ENCODE peak calls at places on chromosomes 16 and 17, in five cellular contexts. P, J, B, G and M are unnamed samples.

GRCh38 chr16:85017151-85017550 is 5.8 kb upstream of the ZDHHC7 start:
- DNase-seq in P (no peak), J (no peak), B (no peak), G (no peak), M (no peak)

GRCh38 chr17:79020631-79021301 is 3.2 kb upstream of the C1QTNF1 start:
- DNase-seq in P (no peak), J (no peak), B (no peak), G (no peak), M (no peak)

GRCh38 chr17:61669522-61669921 is 78.5 kb upstream of the NACA2 start:
- DNase-seq in P (no peak), J (no peak), B (no peak), G (no peak), M (no peak)

GRCh38 chr17:263773-264172 is 82.3 kb upstream of the DOC2B start:
- DNase-seq in P (no peak), J (no peak), B (no peak), G (no peak), M (no peak)

GRCh38 chr17:2085648-2085949 is 30.7 kb downstream of the HIC1 start:
- DNase-seq in P (no peak), J (no peak), B (no peak), G (no peak), M (no peak)

GRCh38 chr17:40922239-40922638 is 15.2 kb downstream of the KRT23 start:
- DNase-seq in P (no peak), J (no peak), B (peak), G (no peak), M (peak)

GRCh38 chr17:67569873-67570272 is 147.9 kb upstream of the NOL11 start:
- DNase-seq in P (no peak), J (no peak), B (no peak), G (no peak), M (no peak)

GRCh38 chr17:28315846-28316705 is 2.9 kb upstream of the TMEM97 start:
- DNase-seq in P (no peak), J (no peak), B (no peak), G (no peak), M (no peak)

GRCh38 chr16:48833461-48833860 is 223.5 kb upstream of the N4BP1 start:
- DNase-seq in P (no peak), J (no peak), B (no peak), G (no peak), M (no peak)

GRCh38 chr16:68235882-68236803 is at the start of gene ESRP2:
- DNase-seq in P (peak), J (peak), B (no peak), G (peak), M (no peak)

GRCh38 chr17:36849871-36850348 is 87.4 kb upstream of the LHX1 start:
- DNase-seq in P (peak), J (peak), B (peak), G (no peak), M (peak)

GRCh38 chr17:10394201-10394887 is 21.5 kb upstream of the MYH13 start:
- DNase-seq in P (no peak), J (peak), B (no peak), G (no peak), M (no peak)

GRCh38 chr17:34665803-34666763 is 86.7 kb downstream of the TMEM132E start:
- DNase-seq in P (peak), J (no peak), B (no peak), G (no peak), M (no peak)
- TF ChIP-seq CTCF in P (no peak), J (no peak), B (no peak), G (no peak), M (no peak)

GRCh38 chr16:19710191-19710908 is 7.7 kb downstream of the KNOP1 start:
- DNase-seq in P (peak), J (no peak), B (no peak), G (no peak), M (no peak)
- TF ChIP-seq CTCF in P (no peak), J (no peak), B (no peak), G (no peak), M (no peak)

GRCh38 chr16:30395992-30396560 is 856 bp downstream of the ZNF48 start:
- DNase-seq in P (no peak), J (no peak), B (no peak), G (no peak), M (no peak)

GRCh38 chr16:30397056-30397455 is 1.8 kb downstream of the ZNF48 start:
- DNase-seq in P (no peak), J (no peak), B (no peak), G (no peak), M (no peak)

GRCh38 chr16:30394603-30395154 is 541 bp upstream of the ZNF48 start:
- DNase-seq in P (peak), J (no peak), B (no peak), G (no peak), M (no peak)

GRCh38 chr16:30397776-30398659 is 2.8 kb downstream of the ZNF48 start:
- DNase-seq in P (no peak), J (no peak), B (no peak), G (no peak), M (no peak)

DNA sequence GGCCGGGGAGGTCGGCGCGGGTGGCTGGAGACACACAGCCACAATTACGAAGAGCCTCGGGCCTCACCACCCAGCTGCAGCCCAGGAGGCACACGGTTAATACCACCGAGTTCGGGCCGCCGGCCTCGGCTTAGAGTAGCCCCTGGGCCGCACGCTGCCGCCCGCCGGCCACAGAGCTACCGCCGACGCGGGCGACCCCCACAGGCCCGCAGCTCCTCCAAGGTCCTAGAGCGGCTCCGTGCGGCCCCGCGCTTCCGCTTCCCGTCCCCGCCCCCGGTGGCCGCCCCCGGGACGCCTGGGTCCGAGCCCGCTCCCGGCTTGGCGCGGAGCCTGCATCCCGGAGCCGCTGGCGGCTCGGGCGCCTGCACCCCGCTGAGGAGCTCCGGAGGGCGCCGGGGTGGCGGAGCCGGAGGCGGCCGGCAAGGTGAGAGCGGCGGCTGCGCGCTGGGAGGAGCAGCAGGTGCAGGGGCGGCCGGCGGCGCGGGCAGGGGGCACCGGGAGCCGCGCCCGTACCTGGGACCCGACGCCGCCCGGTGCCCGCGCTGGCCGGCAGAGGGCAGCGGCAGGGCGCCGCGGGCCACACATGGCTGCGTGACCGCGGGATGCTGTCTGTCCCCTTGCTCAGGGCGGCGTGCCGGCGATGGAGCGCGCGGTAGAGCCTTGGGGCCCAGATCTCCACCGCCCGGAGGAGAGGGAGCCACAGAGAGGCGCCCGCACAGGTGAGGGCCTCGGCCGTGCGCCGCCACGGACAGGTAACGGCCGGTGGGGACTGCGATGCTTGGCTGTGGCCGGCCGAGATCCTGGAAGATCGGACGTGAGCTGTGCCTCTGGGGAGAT is at the start of gene ZNF48:
- DNase-seq in P (peak), J (peak), B (peak), G (peak), M (peak)
- TF ChIP-seq CTCF in P (peak), J (peak), B (peak), G (peak), M (peak)

DNA sequence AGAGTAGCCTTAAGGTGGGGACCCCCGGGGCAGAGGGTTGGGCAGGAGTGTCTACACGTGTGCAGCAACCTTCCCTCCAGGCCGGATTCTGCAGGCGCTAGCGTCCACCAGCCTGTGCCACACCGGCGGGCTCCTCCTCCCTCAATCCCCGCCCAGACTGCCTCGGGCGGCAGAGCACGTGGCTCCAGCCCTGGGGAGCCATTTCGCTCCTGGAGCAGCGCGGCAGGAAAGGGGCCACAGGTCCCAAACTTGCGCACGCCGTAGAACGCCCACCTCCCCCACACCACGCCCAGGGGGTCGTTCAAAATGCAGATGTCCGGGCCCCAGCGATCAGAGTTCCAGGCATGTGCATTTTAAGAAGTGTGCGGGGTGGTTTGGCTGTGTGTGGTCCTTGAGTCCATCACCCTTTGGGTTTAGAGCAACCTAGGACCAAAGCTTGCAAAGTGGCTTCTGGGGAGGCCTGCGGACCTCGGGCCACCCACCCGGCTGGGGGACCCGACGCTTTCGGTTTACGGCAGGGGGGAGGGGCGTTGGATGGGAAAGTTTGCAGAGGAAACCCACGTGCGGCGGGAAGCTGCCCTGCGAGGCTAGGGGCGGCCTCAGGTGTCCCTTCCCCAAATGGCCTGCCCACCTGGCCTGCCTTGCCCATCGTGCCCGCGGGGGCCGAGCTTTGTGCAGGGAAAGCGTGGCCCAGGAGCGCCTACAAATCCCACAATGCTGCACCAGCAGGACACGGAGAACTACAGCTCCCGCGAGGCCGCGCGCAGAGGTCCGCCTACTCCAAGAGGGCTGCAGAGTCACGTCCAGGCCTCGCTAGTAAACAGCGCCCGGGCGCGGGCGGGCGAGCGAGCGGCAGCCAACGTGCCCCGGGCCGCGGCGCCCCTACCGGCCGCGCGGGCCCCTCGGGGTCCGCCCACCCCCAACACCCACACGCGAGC is 1.4 kb downstream of the TFAP4 start:
- DNase-seq in P (peak), J (peak), B (peak), G (peak), M (peak)
- TF ChIP-seq CTCF in P (peak), J (peak), B (no peak), G (peak), M (peak)

DNA sequence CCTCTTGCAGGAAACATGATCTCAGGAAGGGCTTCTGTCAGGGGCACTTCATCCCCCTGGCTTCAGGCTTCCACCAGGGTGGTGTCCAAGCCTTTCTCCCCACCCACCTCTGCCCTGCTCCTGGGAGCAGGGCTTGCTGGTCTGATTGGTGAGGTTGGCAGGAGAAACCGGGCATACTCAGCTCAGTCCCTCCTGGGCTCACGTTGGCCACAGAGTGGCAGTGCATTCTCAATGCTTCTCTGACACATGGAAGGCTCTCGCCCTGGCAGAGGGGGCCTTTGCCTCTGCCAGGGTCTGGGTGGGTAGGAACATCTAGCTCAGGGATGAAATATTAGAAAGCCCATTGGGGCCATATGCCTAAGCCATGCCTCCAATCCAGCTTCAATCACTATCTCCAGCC is 142.8 kb downstream of the AXIN2 start:
- DNase-seq in P (no peak), J (no peak), B (no peak), G (no peak), M (no peak)
- TF ChIP-seq CTCF in P (no peak), J (no peak), B (no peak), G (no peak), M (no peak)